ENCODE peak calls at places on chromosomes 4 and X, in ten cellular contexts. One of them, this sample, is unnamed.

GRCh38 chr4:65724973-65725372 is 54.7 kb upstream of the EPHA5 start:
- DNase-seq in SJSA1: no peak
- DNase-seq in hepatocyte: no peak
- DNase-seq in heart left ventricle: no peak
- DNase-seq in mammary epithelial cell: no peak
- DNase-seq in ovary: no peak
- DNase-seq in DND-41: no peak
- DNase-seq in GM23248: no peak
- DNase-seq in dorsolateral prefrontal cortex: no peak
- DNase-seq in naive thymus-derived CD4-positive, alpha-beta T cell: no peak
- DNase-seq in this sample: no peak

GRCh38 chrX:13220916-13221315 is 98.9 kb downstream of the ATXN3L start:
- DNase-seq in naive thymus-derived CD4-positive, alpha-beta T cell: no peak
- DNase-seq in hepatocyte: peak; percentile 32
- DNase-seq in DND-41: no peak
- DNase-seq in GM23248: peak; percentile 44
- DNase-seq in ovary: no peak
- DNase-seq in SJSA1: no peak
- DNase-seq in heart left ventricle: no peak
- DNase-seq in dorsolateral prefrontal cortex: no peak
- DNase-seq in mammary epithelial cell: peak; percentile 98
- DNase-seq in this sample: no peak

GRCh38 chr4:40165931-40166330 is 30.9 kb upstream of the RHOH start:
- DNase-seq in dorsolateral prefrontal cortex: no peak
- DNase-seq in naive thymus-derived CD4-positive, alpha-beta T cell: no peak
- DNase-seq in hepatocyte: no peak
- DNase-seq in mammary epithelial cell: no peak
- DNase-seq in GM23248: no peak
- DNase-seq in SJSA1: no peak
- DNase-seq in ovary: no peak
- DNase-seq in DND-41: no peak
- DNase-seq in heart left ventricle: no peak
- DNase-seq in this sample: no peak

GRCh38 chrX:2495595-2495994 is 5.2 kb downstream of the DHRSX start:
- DNase-seq in hepatocyte: no peak
- DNase-seq in mammary epithelial cell: no peak
- DNase-seq in ovary: no peak
- DNase-seq in dorsolateral prefrontal cortex: no peak
- DNase-seq in SJSA1: no peak
- DNase-seq in DND-41: no peak
- DNase-seq in naive thymus-derived CD4-positive, alpha-beta T cell: no peak
- DNase-seq in heart left ventricle: no peak
- DNase-seq in GM23248: no peak
- DNase-seq in this sample: no peak

GRCh38 chr4:10082459-10083272 is 33.9 kb downstream of the WDR1 start:
- DNase-seq in DND-41: no peak
- DNase-seq in mammary epithelial cell: no peak
- DNase-seq in ovary: no peak
- DNase-seq in naive thymus-derived CD4-positive, alpha-beta T cell: no peak
- DNase-seq in dorsolateral prefrontal cortex: peak; percentile 18
- DNase-seq in SJSA1: no peak
- DNase-seq in heart left ventricle: peak; percentile 17
- DNase-seq in GM23248: no peak
- DNase-seq in hepatocyte: no peak
- DNase-seq in this sample: no peak

GRCh38 chr4:1402516-1403101 is 3.6 kb downstream of the NKX1-1 start:
- DNase-seq in DND-41: no peak
- DNase-seq in ovary: no peak
- DNase-seq in GM23248: peak; percentile 42
- DNase-seq in naive thymus-derived CD4-positive, alpha-beta T cell: no peak
- DNase-seq in mammary epithelial cell: no peak
- DNase-seq in hepatocyte: peak; percentile 2
- DNase-seq in heart left ventricle: no peak
- DNase-seq in dorsolateral prefrontal cortex: peak; percentile 8
- DNase-seq in SJSA1: no peak
- DNase-seq in this sample: no peak

GRCh38 chr4:39037491-39037825 is 5.2 kb upstream of the TMEM156 start:
- DNase-seq in SJSA1: peak; percentile 72
- DNase-seq in naive thymus-derived CD4-positive, alpha-beta T cell: no peak
- DNase-seq in GM23248: peak; percentile 47
- DNase-seq in DND-41: no peak
- DNase-seq in hepatocyte: peak; percentile 23
- DNase-seq in mammary epithelial cell: peak; percentile 84
- DNase-seq in dorsolateral prefrontal cortex: no peak
- DNase-seq in ovary: no peak
- DNase-seq in heart left ventricle: no peak
- DNase-seq in this sample: no peak

GRCh38 chr4:95714571-95714970 is 125.3 kb upstream of the PDHA2 start:
- DNase-seq in dorsolateral prefrontal cortex: no peak
- DNase-seq in heart left ventricle: no peak
- DNase-seq in DND-41: no peak
- DNase-seq in SJSA1: no peak
- DNase-seq in ovary: no peak
- DNase-seq in hepatocyte: no peak
- DNase-seq in naive thymus-derived CD4-positive, alpha-beta T cell: no peak
- DNase-seq in mammary epithelial cell: no peak
- DNase-seq in GM23248: no peak
- DNase-seq in this sample: no peak

GRCh38 chr4:108783666-108784463 is 21.0 kb upstream of the ETNPPL start:
- DNase-seq in naive thymus-derived CD4-positive, alpha-beta T cell: no peak
- DNase-seq in DND-41: no peak
- DNase-seq in mammary epithelial cell: no peak
- DNase-seq in heart left ventricle: no peak
- DNase-seq in dorsolateral prefrontal cortex: no peak
- DNase-seq in SJSA1: no peak
- DNase-seq in GM23248: peak; percentile 42
- DNase-seq in hepatocyte: peak; percentile 19
- DNase-seq in ovary: no peak
- DNase-seq in this sample: peak; percentile 12

GRCh38 chr4:85496146-85496849 is 21.3 kb downstream of the ARHGAP24 start:
- DNase-seq in mammary epithelial cell: no peak
- DNase-seq in DND-41: no peak
- DNase-seq in heart left ventricle: no peak
- DNase-seq in GM23248: peak; percentile 59
- DNase-seq in ovary: no peak
- DNase-seq in hepatocyte: no peak
- DNase-seq in SJSA1: peak; percentile 84
- DNase-seq in dorsolateral prefrontal cortex: no peak
- DNase-seq in naive thymus-derived CD4-positive, alpha-beta T cell: no peak
- DNase-seq in this sample: no peak

GRCh38 chr4:159516556-159516955 is 413.7 kb downstream of the RAPGEF2 start:
- DNase-seq in ovary: no peak
- DNase-seq in GM23248: peak; percentile 33
- DNase-seq in SJSA1: no peak
- DNase-seq in mammary epithelial cell: peak; percentile 57
- DNase-seq in heart left ventricle: no peak
- DNase-seq in naive thymus-derived CD4-positive, alpha-beta T cell: no peak
- DNase-seq in DND-41: no peak
- DNase-seq in hepatocyte: no peak
- DNase-seq in dorsolateral prefrontal cortex: no peak
- DNase-seq in this sample: no peak

GRCh38 chr4:6177587-6178197 is 22.7 kb downstream of the JAKMIP1 start:
- DNase-seq in SJSA1: no peak
- DNase-seq in mammary epithelial cell: no peak
- DNase-seq in GM23248: no peak
- DNase-seq in naive thymus-derived CD4-positive, alpha-beta T cell: no peak
- DNase-seq in hepatocyte: no peak
- DNase-seq in heart left ventricle: no peak
- DNase-seq in dorsolateral prefrontal cortex: no peak
- DNase-seq in ovary: no peak
- DNase-seq in DND-41: peak; percentile 73
- DNase-seq in this sample: no peak

GRCh38 chrX:9677098-9677739 is 88.4 kb downstream of the GPR143 start:
- DNase-seq in heart left ventricle: peak; percentile 22
- DNase-seq in hepatocyte: no peak
- DNase-seq in naive thymus-derived CD4-positive, alpha-beta T cell: peak; percentile 16
- DNase-seq in DND-41: no peak
- DNase-seq in mammary epithelial cell: no peak
- DNase-seq in SJSA1: no peak
- DNase-seq in ovary: no peak
- DNase-seq in dorsolateral prefrontal cortex: no peak
- DNase-seq in GM23248: peak; percentile 23
- DNase-seq in this sample: no peak

GRCh38 chr4:106366026-106366425 is 2.6 kb downstream of the GIMD1 start:
- DNase-seq in mammary epithelial cell: no peak
- DNase-seq in ovary: no peak
- DNase-seq in DND-41: no peak
- DNase-seq in dorsolateral prefrontal cortex: no peak
- DNase-seq in GM23248: peak; percentile 61
- DNase-seq in heart left ventricle: no peak
- DNase-seq in hepatocyte: no peak
- DNase-seq in SJSA1: no peak
- DNase-seq in naive thymus-derived CD4-positive, alpha-beta T cell: no peak
- DNase-seq in this sample: no peak
- H3K27ac ChIP-seq in mammary epithelial cell: no peak overlapping the region
- H3K27ac ChIP-seq in ovary: no peak overlapping the region
- H3K27ac ChIP-seq in DND-41: no peak overlapping the region
- H3K27ac ChIP-seq in dorsolateral prefrontal cortex: no peak overlapping the region
- H3K27ac ChIP-seq in GM23248: peak overlapping the region; percentile 69
- H3K27ac ChIP-seq in heart left ventricle: no peak overlapping the region
- H3K27ac ChIP-seq in hepatocyte: peak overlapping the region; percentile 22
- H3K27ac ChIP-seq in SJSA1: peak overlapping the region; percentile 81
- H3K27ac ChIP-seq in naive thymus-derived CD4-positive, alpha-beta T cell: no peak overlapping the region
- H3K27ac ChIP-seq in this sample: no peak overlapping the region

GRCh38 chrX:115940888-115941332 is 229.6 kb upstream of the AGTR2 start:
- DNase-seq in naive thymus-derived CD4-positive, alpha-beta T cell: no peak
- DNase-seq in heart left ventricle: no peak
- DNase-seq in dorsolateral prefrontal cortex: peak; percentile 55
- DNase-seq in SJSA1: no peak
- DNase-seq in ovary: peak; percentile 81
- DNase-seq in mammary epithelial cell: peak; percentile 74
- DNase-seq in DND-41: no peak
- DNase-seq in GM23248: peak; percentile 2
- DNase-seq in hepatocyte: no peak
- DNase-seq in this sample: no peak

GRCh38 chrX:115940348-115940747 is 230.2 kb upstream of the AGTR2 start:
- DNase-seq in SJSA1: no peak
- DNase-seq in hepatocyte: no peak
- DNase-seq in heart left ventricle: no peak
- DNase-seq in dorsolateral prefrontal cortex: no peak
- DNase-seq in mammary epithelial cell: no peak
- DNase-seq in naive thymus-derived CD4-positive, alpha-beta T cell: no peak
- DNase-seq in GM23248: no peak
- DNase-seq in ovary: no peak
- DNase-seq in DND-41: no peak
- DNase-seq in this sample: no peak

GRCh38 chrX:115939636-115940160 is 230.8 kb upstream of the AGTR2 start:
- DNase-seq in ovary: no peak
- DNase-seq in DND-41: no peak
- DNase-seq in mammary epithelial cell: no peak
- DNase-seq in hepatocyte: no peak
- DNase-seq in GM23248: no peak
- DNase-seq in naive thymus-derived CD4-positive, alpha-beta T cell: no peak
- DNase-seq in dorsolateral prefrontal cortex: no peak
- DNase-seq in heart left ventricle: no peak
- DNase-seq in SJSA1: no peak
- DNase-seq in this sample: no peak

GRCh38 chrX:115941388-115941787 is 229.2 kb upstream of the AGTR2 start:
- DNase-seq in mammary epithelial cell: no peak
- DNase-seq in dorsolateral prefrontal cortex: no peak
- DNase-seq in DND-41: no peak
- DNase-seq in ovary: no peak
- DNase-seq in hepatocyte: no peak
- DNase-seq in heart left ventricle: no peak
- DNase-seq in naive thymus-derived CD4-positive, alpha-beta T cell: no peak
- DNase-seq in GM23248: no peak
- DNase-seq in SJSA1: no peak
- DNase-seq in this sample: no peak

DNA sequence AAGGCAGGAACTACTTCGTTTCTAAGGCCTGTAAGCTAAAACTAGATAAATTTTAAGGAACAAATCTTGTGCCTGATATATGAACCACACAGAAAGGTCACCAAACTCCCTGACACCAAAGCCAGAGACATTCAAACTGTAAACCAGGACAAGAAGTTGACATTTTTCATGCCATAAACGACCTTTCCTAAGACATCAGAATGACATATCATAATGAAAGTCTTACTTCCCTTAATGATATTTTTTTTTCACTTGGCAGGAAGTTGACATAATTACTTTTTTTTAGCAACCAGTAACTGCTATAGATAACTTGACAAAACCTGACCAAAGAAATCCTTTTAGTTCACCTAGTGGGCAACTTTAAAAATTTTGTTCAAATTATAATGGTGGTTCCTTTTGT is 231.5 kb upstream of the AGTR2 start:
- DNase-seq in SJSA1: no peak
- DNase-seq in ovary: no peak
- DNase-seq in heart left ventricle: no peak
- DNase-seq in GM23248: no peak
- DNase-seq in naive thymus-derived CD4-positive, alpha-beta T cell: no peak
- DNase-seq in DND-41: no peak
- DNase-seq in hepatocyte: no peak
- DNase-seq in mammary epithelial cell: no peak
- DNase-seq in dorsolateral prefrontal cortex: no peak
- DNase-seq in this sample: no peak
- H3K27ac ChIP-seq in SJSA1: no peak overlapping the region
- H3K27ac ChIP-seq in ovary: no peak overlapping the region
- H3K27ac ChIP-seq in heart left ventricle: no peak overlapping the region
- H3K27ac ChIP-seq in GM23248: no peak overlapping the region
- H3K27ac ChIP-seq in naive thymus-derived CD4-positive, alpha-beta T cell: no peak overlapping the region
- H3K27ac ChIP-seq in DND-41: no peak overlapping the region
- H3K27ac ChIP-seq in hepatocyte: no peak overlapping the region
- H3K27ac ChIP-seq in mammary epithelial cell: no peak overlapping the region
- H3K27ac ChIP-seq in dorsolateral prefrontal cortex: no peak overlapping the region
- H3K27ac ChIP-seq in this sample: no peak overlapping the region

DNA sequence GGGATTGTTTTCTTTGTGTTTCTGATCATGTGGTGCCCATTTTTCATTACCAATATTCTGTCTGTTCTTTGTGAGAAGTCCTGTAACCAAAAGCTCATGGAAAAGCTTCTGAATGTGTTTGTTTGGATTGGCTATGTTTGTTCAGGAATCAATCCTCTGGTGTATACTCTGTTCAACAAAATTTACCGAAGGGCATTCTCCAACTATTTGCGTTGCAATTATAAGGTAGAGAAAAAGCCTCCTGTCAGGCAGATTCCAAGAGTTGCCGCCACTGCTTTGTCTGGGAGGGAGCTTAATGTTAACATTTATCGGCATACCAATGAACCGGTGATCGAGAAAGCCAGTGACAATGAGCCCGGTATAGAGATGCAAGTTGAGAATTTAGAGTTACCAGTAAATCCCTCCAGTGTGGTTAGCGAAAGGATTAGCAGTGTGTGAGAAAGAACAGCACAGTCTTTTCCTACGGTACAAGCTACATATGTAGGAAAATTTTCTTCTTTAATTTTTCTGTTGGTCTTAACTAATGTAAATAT is 110.4 kb downstream of the IL13RA2 start:
- DNase-seq in hepatocyte: no peak
- DNase-seq in mammary epithelial cell: no peak
- DNase-seq in SJSA1: no peak
- DNase-seq in dorsolateral prefrontal cortex: no peak
- DNase-seq in ovary: no peak
- DNase-seq in DND-41: no peak
- DNase-seq in GM23248: no peak
- DNase-seq in naive thymus-derived CD4-positive, alpha-beta T cell: no peak
- DNase-seq in heart left ventricle: no peak
- DNase-seq in this sample: no peak
- H3K27ac ChIP-seq in hepatocyte: no peak overlapping the region
- H3K27ac ChIP-seq in mammary epithelial cell: no peak overlapping the region
- H3K27ac ChIP-seq in SJSA1: no peak overlapping the region
- H3K27ac ChIP-seq in dorsolateral prefrontal cortex: no peak overlapping the region
- H3K27ac ChIP-seq in ovary: no peak overlapping the region
- H3K27ac ChIP-seq in DND-41: no peak overlapping the region
- H3K27ac ChIP-seq in GM23248: no peak overlapping the region
- H3K27ac ChIP-seq in naive thymus-derived CD4-positive, alpha-beta T cell: no peak overlapping the region
- H3K27ac ChIP-seq in heart left ventricle: no peak overlapping the region
- H3K27ac ChIP-seq in this sample: no peak overlapping the region

GRCh38 chr4:185560316-185560715 is 25.0 kb upstream of the PDLIM3 start:
- DNase-seq in mammary epithelial cell: no peak
- DNase-seq in hepatocyte: no peak
- DNase-seq in heart left ventricle: no peak
- DNase-seq in ovary: no peak
- DNase-seq in DND-41: no peak
- DNase-seq in GM23248: no peak
- DNase-seq in SJSA1: no peak
- DNase-seq in dorsolateral prefrontal cortex: no peak
- DNase-seq in naive thymus-derived CD4-positive, alpha-beta T cell: no peak
- DNase-seq in this sample: no peak
- H3K27ac ChIP-seq in mammary epithelial cell: no peak overlapping the region
- H3K27ac ChIP-seq in hepatocyte: peak overlapping the region; percentile 85
- H3K27ac ChIP-seq in heart left ventricle: no peak overlapping the region
- H3K27ac ChIP-seq in ovary: no peak overlapping the region
- H3K27ac ChIP-seq in DND-41: no peak overlapping the region
- H3K27ac ChIP-seq in GM23248: no peak overlapping the region
- H3K27ac ChIP-seq in SJSA1: peak overlapping the region; percentile 84
- H3K27ac ChIP-seq in dorsolateral prefrontal cortex: no peak overlapping the region
- H3K27ac ChIP-seq in naive thymus-derived CD4-positive, alpha-beta T cell: no peak overlapping the region
- H3K27ac ChIP-seq in this sample: no peak overlapping the region

This sample was measured in SK-N-MC.